ENCODE peak calls at places on chromosomes 2 and 18, in seven cellular contexts. Y is A172, N is substantia nigra, B is D341Med, V is adrenal gland, S is NCI-H345, C is H4. E is an unnamed sample.

GRCh38 chr2:37881397-37881796 is 43.7 kb upstream of the RMDN2 start:
- DNase-seq in Y (no peak), N (no peak), B (no peak), V (no peak), S (peak; percentile 75), C (no peak), E (peak; percentile 7)

GRCh38 chr2:238851751-238852150 is 3.9 kb downstream of the TWIST2 start:
- DNase-seq in Y (no peak), N (no peak), B (no peak), V (no peak), S (no peak), C (no peak), E (no peak)

GRCh38 chr2:177772529-177772928 is 300.0 kb downstream of the PDE11A start:
- DNase-seq in Y (peak; percentile 40), N (no peak), B (no peak), V (no peak), S (peak; percentile 30), C (no peak), E (peak; percentile 49)

GRCh38 chr2:72863046-72863445 is 24.2 kb upstream of the SPR start:
- DNase-seq in Y (no peak), N (no peak), B (no peak), V (no peak), S (peak; percentile 31), C (no peak), E (no peak)

GRCh38 chr18:44839239-44839666 is 158.6 kb downstream of the SETBP1 start:
- DNase-seq in Y (peak; percentile 39), N (no peak), B (no peak), V (peak; percentile 57), S (peak; percentile 66), C (peak; percentile 86), E (peak; percentile 43)

GRCh38 chr2:10933700-10934225 is 22.0 kb downstream of the KCNF1 start:
- DNase-seq in Y (peak; percentile 26), N (no peak), B (no peak), V (no peak), S (no peak), C (no peak), E (no peak)

GRCh38 chr2:64653174-64654062 is at the start of gene SERTAD2:
- DNase-seq in Y (peak; percentile 78), N (peak; percentile 60), B (peak; percentile 96), V (peak; percentile 90), S (peak; percentile 82), C (peak; percentile 83), E (peak; percentile 81)

GRCh38 chr2:86646865-86647264 is 23.2 kb upstream of the RNF103 start:
- DNase-seq in Y (no peak), N (no peak), B (no peak), V (no peak), S (no peak), C (no peak), E (no peak)

GRCh38 chr2:77520981-77521380 is 1.2 kb downstream of the LRRTM4 start:
- DNase-seq in Y (no peak), N (no peak), B (no peak), V (no peak), S (no peak), C (no peak), E (no peak)

GRCh38 chr2:179444056-179444455 is 179.4 kb upstream of the SESTD1 start:
- DNase-seq in Y (no peak), N (no peak), B (no peak), V (no peak), S (no peak), C (no peak), E (no peak)

GRCh38 chr18:70044626-70045025 is 97.0 kb upstream of the CD226 start:
- DNase-seq in Y (peak; percentile 85), N (no peak), B (no peak), V (no peak), S (no peak), C (peak; percentile 53), E (no peak)

GRCh38 chr2:104046466-104046865 is 807.4 kb upstream of the POU3F3 start:
- DNase-seq in Y (no peak), N (no peak), B (no peak), V (no peak), S (peak; percentile 73), C (no peak), E (no peak)

GRCh38 chr2:54233832-54234649 is 22.0 kb downstream of the TSPYL6 start:
- DNase-seq in Y (no peak), N (no peak), B (no peak), V (no peak), S (no peak), C (no peak), E (no peak)

GRCh38 chr18:58013241-58014211 is 30.5 kb upstream of the NEDD4L start:
- DNase-seq in Y (peak; percentile 27), N (no peak), B (no peak), V (no peak), S (peak; percentile 31), C (no peak), E (no peak)

GRCh38 chr18:13284330-13285027 is 65.9 kb downstream of the LDLRAD4 start:
- DNase-seq in Y (peak; percentile 49), N (no peak), B (peak; percentile 68), V (peak; percentile 79), S (no peak), C (no peak), E (peak; percentile 67)

GRCh38 chr18:76673281-76674005 is 148.9 kb upstream of the ZNF236 start:
- DNase-seq in Y (no peak), N (no peak), B (no peak), V (no peak), S (no peak), C (no peak), E (no peak)

GRCh38 chr2:60641866-60642788 is 88.7 kb upstream of the BCL11A start:
- DNase-seq in Y (peak; percentile 41), N (no peak), B (peak; percentile 55), V (peak; percentile 24), S (peak; percentile 29), C (peak; percentile 29), E (peak; percentile 27)

GRCh38 chr2:871926-872680 is 78.5 kb upstream of the SNTG2 start:
- DNase-seq in Y (no peak), N (no peak), B (no peak), V (no peak), S (no peak), C (no peak), E (no peak)

GRCh38 chr18:24228661-24229053 is 89.8 kb downstream of the CABYR start:
- DNase-seq in Y (peak; percentile 68), N (no peak), B (no peak), V (no peak), S (no peak), C (peak; percentile 41), E (no peak)

GRCh38 chr2:53227535-53227934 is 540.1 kb upstream of the CHAC2 start:
- DNase-seq in Y (no peak), N (no peak), B (no peak), V (no peak), S (no peak), C (no peak), E (no peak)

GRCh38 chr2:111072220-111072871 is 48.4 kb upstream of the BCL2L11 start:
- DNase-seq in Y (peak; percentile 89), N (no peak), B (no peak), V (no peak), S (no peak), C (peak; percentile 56), E (no peak)

GRCh38 chr2:163553601-163554000 is 182.2 kb downstream of the FIGN start:
- DNase-seq in Y (no peak), N (no peak), B (no peak), V (no peak), S (no peak), C (no peak), E (no peak)